ENCODE peak calls at places on chromosome 15, in six cellular contexts. G is stimulated activated CD4-positive, alpha-beta T cell treated with anti-CD3 and anti-CD28 coated beads, Interleukin-1b, Interleukin-23, amount 100 ng/mL, for 48 hours; M is stomach; R is GDM1; I is right cardiac atrium; B is IMR-90. K is an unnamed sample.

GRCh38 chr15:92667291-92667904 is 11.8 kb upstream of the FAM174B start:
- DNase-seq in G (no peak), M (no peak), R (no peak), I (no peak), B (no peak), K (no peak)

GRCh38 chr15:49145651-49146609 is 9.5 kb downstream of the COPS2 start:
- DNase-seq in G (no peak), M (no peak), R (peak), I (no peak), B (peak), K (peak)

GRCh38 chr15:66907826-66908502 is 157.4 kb upstream of the SMAD3 start:
- DNase-seq in G (no peak), M (no peak), R (peak), I (peak), B (peak), K (no peak)

GRCh38 chr15:95996494-95996893 is 334.0 kb upstream of the NR2F2 start:
- DNase-seq in G (peak), M (no peak), R (no peak), I (no peak), B (no peak), K (no peak)

GRCh38 chr15:80580107-80580506 is 115.0 kb upstream of the ABHD17C start:
- DNase-seq in G (no peak), M (no peak), R (no peak), I (no peak), B (peak), K (peak)

GRCh38 chr15:33754242-33754641 is 214.1 kb upstream of the CHRM5 start:
- DNase-seq in G (no peak), M (no peak), R (no peak), I (no peak), B (no peak), K (no peak)

GRCh38 chr15:80662756-80663553 is 32.2 kb upstream of the ABHD17C start:
- DNase-seq in G (no peak), M (no peak), R (no peak), I (no peak), B (no peak), K (no peak)

GRCh38 chr15:49832421-49832980 is 211.7 kb downstream of the DTWD1 start:
- DNase-seq in G (no peak), M (no peak), R (no peak), I (peak), B (no peak), K (no peak)

GRCh38 chr15:77596821-77597803 is 35.6 kb downstream of the LINGO1 start:
- DNase-seq in G (no peak), M (no peak), R (no peak), I (peak), B (no peak), K (no peak)

GRCh38 chr15:51750942-51751686 is at the start of gene TMOD2:
- DNase-seq in G (peak), M (peak), R (peak), I (peak), B (peak), K (peak)

GRCh38 chr15:96409231-96410138 is 79.0 kb downstream of the NR2F2 start:
- DNase-seq in G (no peak), M (no peak), R (no peak), I (no peak), B (peak), K (peak)

GRCh38 chr15:34336947-34337556 is 529 bp downstream of the SLC12A6 start:
- DNase-seq in G (no peak), M (no peak), R (no peak), I (peak), B (no peak), K (no peak)

GRCh38 chr15:95300958-95301357 is 1029.5 kb upstream of the NR2F2 start:
- DNase-seq in G (no peak), M (no peak), R (no peak), I (no peak), B (peak), K (peak)

GRCh38 chr15:26729030-26729429 is 43.8 kb downstream of the GABRB3 start:
- DNase-seq in G (no peak), M (no peak), R (no peak), I (no peak), B (no peak), K (no peak)

GRCh38 chr15:90654233-90655124 is 62.7 kb upstream of the BLM start:
- DNase-seq in G (no peak), M (no peak), R (no peak), I (peak), B (no peak), K (peak)

GRCh38 chr15:65211157-65211982 is at the start of gene CILP:
- DNase-seq in G (no peak), M (no peak), R (no peak), I (peak), B (peak), K (peak)

GRCh38 chr15:73800662-73801345 is 47.7 kb upstream of the INSYN1 start:
- DNase-seq in G (no peak), M (no peak), R (no peak), I (peak), B (peak), K (peak)

GRCh38 chr15:44798815-44799214 is 62.5 kb downstream of the TRIM69 start:
- DNase-seq in G (no peak), M (no peak), R (no peak), I (no peak), B (no peak), K (no peak)

GRCh38 chr15:80404057-80404718 is at the start of gene ARNT2:
- DNase-seq in G (no peak), M (no peak), R (no peak), I (peak), B (peak), K (peak)

GRCh38 chr15:60585743-60586708 is 107.1 kb upstream of the ICE2 start:
- DNase-seq in G (peak), M (peak), R (peak), I (no peak), B (peak), K (peak)

GRCh38 chr15:33766329-33766728 is 202.0 kb upstream of the CHRM5 start:
- DNase-seq in G (no peak), M (no peak), R (no peak), I (no peak), B (no peak), K (no peak)

GRCh38 chr15:68340711-68341671 is 63.4 kb downstream of the FEM1B start:
- DNase-seq in G (no peak), M (no peak), R (no peak), I (peak), B (no peak), K (peak)

GRCh38 chr15:85955501-85956391 is 123.9 kb upstream of the AGBL1 start:
- DNase-seq in G (no peak), M (no peak), R (no peak), I (no peak), B (no peak), K (no peak)

GRCh38 chr15:50210462-50211264 is 28.7 kb downstream of the SLC27A2 start:
- DNase-seq in G (no peak), M (peak), R (no peak), I (no peak), B (no peak), K (no peak)

GRCh38 chr15:62769604-62770003 is 272.9 kb upstream of the TPM1 start:
- DNase-seq in G (no peak), M (no peak), R (no peak), I (no peak), B (peak), K (peak)

GRCh38 chr15:62068071-62068786 is 1.5 kb downstream of the C2CD4A start:
- DNase-seq in G (peak), M (peak), R (no peak), I (peak), B (no peak), K (peak)

GRCh38 chr15:43954181-43954621 is 127.4 kb downstream of the WDR76 start:
- DNase-seq in G (peak), M (no peak), R (no peak), I (no peak), B (peak), K (peak)